ENCODE peak calls at places on chromosomes 11 and 22, in five cellular contexts. I, V, U, D and L are unnamed samples.
A peak's percentile ranks its signal among the peaks of the same experiment; 100 is the strongest.

GRCh38 chr11:11579012-11579755 is 42.6 kb downstream of the GALNT18 start:
- DNase-seq in I (no peak), V (no peak), U (peak; percentile 39), D (no peak), L (no peak)

GRCh38 chr22:35357883-35358621 is 22.8 kb upstream of the HMOX1 start:
- DNase-seq in I (no peak), V (peak; percentile 54), U (no peak), D (no peak), L (peak; percentile 69)

GRCh38 chr11:45556851-45557707 is 108.3 kb downstream of the CHST1 start:
- DNase-seq in I (no peak), V (peak; percentile 96), U (peak; percentile 19), D (no peak), L (peak; percentile 30)

GRCh38 chr11:10380921-10381320 is 74.1 kb upstream of the AMPD3 start:
- DNase-seq in I (no peak), V (no peak), U (no peak), D (no peak), L (no peak)

GRCh38 chr22:19429950-19430889 is 1.3 kb downstream of the HIRA start:
- DNase-seq in I (no peak), V (peak; percentile 80), U (peak; percentile 15), D (no peak), L (peak; percentile 78)

GRCh38 chr11:8913961-8914660 is 3.1 kb downstream of the AKIP1 start:
- DNase-seq in I (no peak), V (peak; percentile 62), U (no peak), D (no peak), L (peak; percentile 43)

GRCh38 chr11:7254731-7255291 is 3.1 kb downstream of the SYT9 start:
- DNase-seq in I (no peak), V (no peak), U (no peak), D (no peak), L (no peak)

GRCh38 chr11:10366568-10367331 is 61.9 kb downstream of the ADM start:
- DNase-seq in I (peak; percentile 68), V (peak; percentile 97), U (peak; percentile 68), D (peak; percentile 78), L (peak; percentile 100)

GRCh38 chr11:126636911-126637799 is 281.7 kb downstream of the ST3GAL4 start:
- DNase-seq in I (peak; percentile 42), V (peak; percentile 74), U (no peak), D (no peak), L (no peak)

GRCh38 chr11:77236901-77237300 is 64.6 kb downstream of the GDPD4 start:
- DNase-seq in I (no peak), V (peak; percentile 55), U (no peak), D (no peak), L (peak; percentile 13)

GRCh38 chr11:103898577-103899336 is 137.7 kb upstream of the DDI1 start:
- DNase-seq in I (no peak), V (no peak), U (no peak), D (no peak), L (no peak)

GRCh38 chr11:130037058-130037457 is 32.6 kb upstream of the APLP2 start:
- DNase-seq in I (no peak), V (peak; percentile 80), U (no peak), D (no peak), L (peak; percentile 51)

GRCh38 chr11:110463153-110463552 is 33.4 kb downstream of the FDX1 start:
- DNase-seq in I (no peak), V (peak; percentile 64), U (peak; percentile 38), D (no peak), L (peak; percentile 69)

GRCh38 chr11:15845261-15845660 is 511.1 kb downstream of the SOX6 start:
- DNase-seq in I (no peak), V (no peak), U (no peak), D (no peak), L (no peak)

GRCh38 chr22:35641494-35642120 is 6.6 kb upstream of the APOL6 start:
- DNase-seq in I (no peak), V (no peak), U (no peak), D (no peak), L (no peak)

GRCh38 chr11:124740277-124740882 is 638 bp downstream of the NRGN start:
- DNase-seq in I (no peak), V (peak; percentile 19), U (peak; percentile 43), D (no peak), L (peak; percentile 21)

DNA sequence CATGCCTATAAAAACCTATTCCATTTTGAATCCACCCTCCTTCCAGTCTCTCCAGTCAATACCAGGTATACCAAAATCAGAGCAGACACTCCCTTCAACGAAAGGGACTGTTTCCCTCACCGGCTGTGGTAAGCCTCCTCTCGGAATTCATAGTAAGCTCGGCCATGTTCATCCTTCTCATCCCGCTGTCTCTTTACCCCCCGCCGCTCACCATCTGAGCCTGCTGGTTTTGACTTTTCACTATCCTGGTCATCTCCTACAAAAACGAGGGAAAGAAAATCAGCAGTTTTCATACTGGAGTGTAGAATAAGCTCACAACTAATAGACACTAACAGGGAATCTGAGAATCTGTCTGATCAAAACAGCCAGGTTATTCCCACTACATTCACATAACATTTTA is 3.1 kb downstream of the HNRNPUL2 start:
- DNase-seq in I (no peak), V (no peak), U (no peak), D (no peak), L (no peak)
- H3K4me3 ChIP-seq in I (peak overlapping the region; percentile 10), V (peak overlapping the region; percentile 98), U (no peak overlapping the region), D (peak overlapping the region; percentile 57), L (peak overlapping the region; percentile 99)

GRCh38 chr11:62858201-62858600 is 18.8 kb upstream of the WDR74 start:
- DNase-seq in I (no peak), V (no peak), U (no peak), D (no peak), L (no peak)
- H3K4me3 ChIP-seq in I (no peak overlapping the region), V (no peak overlapping the region), U (no peak overlapping the region), D (peak overlapping the region; percentile 96), L (no peak overlapping the region)

DNA sequence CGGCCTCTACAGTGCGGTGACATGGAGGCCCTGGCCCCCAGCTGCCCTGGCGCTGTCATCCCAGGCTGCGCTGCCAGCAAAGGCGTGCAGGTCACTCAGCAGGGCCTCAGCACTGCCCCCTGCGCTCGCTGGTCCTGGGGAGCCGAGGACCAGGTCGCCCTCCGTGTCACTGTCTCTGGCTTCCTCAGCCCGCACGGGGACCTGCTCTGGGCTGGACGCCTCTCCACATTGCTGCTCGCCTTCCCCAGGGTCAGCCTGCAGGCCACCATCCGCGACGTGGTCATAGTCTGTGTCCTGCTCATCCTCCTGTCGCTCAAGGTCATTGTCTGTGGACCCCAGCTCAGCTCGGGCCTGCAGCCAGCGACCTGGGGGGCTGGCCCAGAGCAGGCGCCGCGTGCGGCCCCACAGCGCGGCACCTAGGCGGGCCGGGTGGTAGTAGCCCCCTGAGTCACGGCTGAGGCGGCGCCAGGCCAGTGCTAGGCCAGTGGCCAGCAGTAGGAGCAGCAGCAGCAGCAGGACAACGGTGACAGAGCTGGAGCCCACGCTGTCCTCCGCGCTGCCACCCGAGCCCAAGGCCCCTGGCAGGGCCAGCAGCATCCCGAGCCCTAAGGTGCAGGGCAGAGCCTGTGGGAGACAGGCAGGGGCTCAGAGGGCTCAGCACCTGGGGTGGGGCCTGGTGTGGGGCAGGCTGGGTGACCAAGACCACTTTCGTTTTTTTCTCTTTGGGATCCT is 1.6 kb downstream of the PTPRCAP start:
- DNase-seq in I (no peak), V (no peak), U (no peak), D (no peak), L (no peak)
- H3K4me3 ChIP-seq in I (no peak overlapping the region), V (no peak overlapping the region), U (no peak overlapping the region), D (no peak overlapping the region), L (no peak overlapping the region)

GRCh38 chr11:66857234-66857926 is 516 bp downstream of the LRFN4 start:
- DNase-seq in I (no peak), V (no peak), U (no peak), D (no peak), L (no peak)

GRCh38 chr11:66856496-66857233 is at the start of gene LRFN4:
- DNase-seq in I (no peak), V (no peak), U (peak; percentile 58), D (peak; percentile 21), L (no peak)

GRCh38 chr11:66858939-66859685 is 2.2 kb downstream of the LRFN4 start:
- DNase-seq in I (no peak), V (no peak), U (no peak), D (no peak), L (no peak)

GRCh38 chr11:66858186-66858938 is 1.5 kb downstream of the LRFN4 start:
- DNase-seq in I (no peak), V (no peak), U (no peak), D (no peak), L (no peak)

GRCh38 chr11:66857927-66858185 is 992 bp downstream of the LRFN4 start:
- DNase-seq in I (no peak), V (no peak), U (no peak), D (no peak), L (no peak)
- H3K4me3 ChIP-seq in I (peak overlapping the region; percentile 87), V (peak overlapping the region; percentile 58), U (no peak overlapping the region), D (peak overlapping the region; percentile 42), L (no peak overlapping the region)

GRCh38 chr22:46432164-46433068 is 96.9 kb downstream of the TRMU start:
- DNase-seq in I (no peak), V (no peak), U (no peak), D (no peak), L (no peak)
- H3K4me3 ChIP-seq in I (no peak overlapping the region), V (no peak overlapping the region), U (peak overlapping the region; percentile 22), D (no peak overlapping the region), L (no peak overlapping the region)